ENCODE peak calls at places on chromosomes 2 and 18, in eight cellular contexts. Q is PC-3; T is right atrium auricular region; N is M059J; S is stimulated activated CD8-positive, alpha-beta memory T cell treated with anti-CD3 and anti-CD28 coated beads, Interleukin-15, amount 100 ng/mL, for 4 hours; Z is uterus; A is stimulated activated CD4-positive, alpha-beta T cell treated with anti-CD3 and anti-CD28 coated beads, TNF-alpha, amount 100 ng/mL, for 24 hours; G is SK-N-SH. F is an unnamed sample.

GRCh38 chr18:54229660-54230059 is 5.2 kb upstream of the MBD2 start:
- DNase-seq in A (no peak), N (no peak), G (no peak), Q (no peak), T (no peak), Z (no peak), S (no peak), F (no peak)

GRCh38 chr2:26559556-26559955 is 81.6 kb downstream of the CIB4 start:
- DNase-seq in S (no peak), Q (no peak), A (no peak), T (no peak), Z (no peak), N (no peak), G (no peak), F (no peak)

GRCh38 chr2:166090346-166090745 is 37.5 kb downstream of the SCN1A start:
- DNase-seq in N (no peak), S (no peak), T (no peak), A (no peak), G (no peak), Q (no peak), Z (no peak), F (no peak)

GRCh38 chr2:113282747-113283533 is 4.2 kb upstream of the PAX8 start:
- DNase-seq in Z (peak; percentile 18), T (no peak), N (peak; percentile 95), S (no peak), A (no peak), G (no peak), Q (peak; percentile 24), F (peak; percentile 20)

GRCh38 chr2:37711308-37711731 is 39.9 kb upstream of the CDC42EP3 start:
- DNase-seq in T (no peak), Q (peak; percentile 94), Z (no peak), G (no peak), S (no peak), A (no peak), N (peak; percentile 98), F (no peak)

GRCh38 chr18:45357681-45358470 is 257.4 kb upstream of the SLC14A2 start:
- DNase-seq in A (no peak), S (no peak), G (no peak), Z (no peak), T (no peak), Q (peak; percentile 17), N (peak; percentile 82), F (no peak)

GRCh38 chr2:26245231-26245732 is 543 bp downstream of the HADHB start:
- DNase-seq in T (no peak), Z (no peak), A (peak; percentile 12), N (peak; percentile 45), S (peak; percentile 29), G (peak; percentile 62), Q (peak; percentile 25), F (peak; percentile 25)

GRCh38 chr2:130837175-130837810 is 579 bp downstream of the ARHGEF4 start:
- DNase-seq in T (no peak), A (no peak), S (no peak), Z (no peak), N (no peak), G (no peak), Q (no peak), F (no peak)

GRCh38 chr2:234722176-234722575 is 225.3 kb upstream of the ARL4C start:
- DNase-seq in A (no peak), Z (no peak), T (no peak), S (no peak), N (peak; percentile 16), Q (no peak), G (no peak), F (no peak)

GRCh38 chr2:232568161-232568560 is 17.7 kb downstream of the EIF4E2 start:
- DNase-seq in Z (no peak), Q (peak; percentile 83), N (peak; percentile 90), T (no peak), G (no peak), S (no peak), A (no peak), F (no peak)

GRCh38 chr18:6885992-6886823 is 156.7 kb downstream of the ARHGAP28 start:
- DNase-seq in S (no peak), N (peak; percentile 42), G (peak; percentile 65), A (no peak), T (no peak), Z (peak; percentile 55), Q (peak; percentile 73), F (no peak)

GRCh38 chr2:204127238-204127637 is 190.7 kb downstream of the ICOS start:
- DNase-seq in Q (peak; percentile 39), N (peak; percentile 1), G (no peak), S (no peak), Z (no peak), A (no peak), T (no peak), F (no peak)

GRCh38 chr2:222582931-222583330 is 73.0 kb downstream of the FARSB start:
- DNase-seq in A (no peak), Z (no peak), S (no peak), T (no peak), Q (peak; percentile 25), N (no peak), G (no peak), F (no peak)

GRCh38 chr18:78196280-78196679 is 783.3 kb upstream of the SALL3 start:
- DNase-seq in A (no peak), S (no peak), Q (no peak), T (no peak), N (no peak), G (no peak), Z (no peak), F (no peak)

GRCh38 chr2:231672617-231673347 is 35.5 kb upstream of the PTMA start:
- DNase-seq in T (no peak), A (no peak), N (no peak), Q (no peak), S (no peak), Z (peak; percentile 66), G (no peak), F (no peak)

GRCh38 chr2:98441706-98442450 is 2.8 kb upstream of the INPP4A start:
- DNase-seq in S (no peak), Z (no peak), A (no peak), N (no peak), T (no peak), G (no peak), Q (no peak), F (no peak)

GRCh38 chr2:209549589-209549988 is 125.7 kb downstream of the MAP2 start:
- DNase-seq in N (no peak), S (no peak), Z (no peak), A (no peak), T (no peak), G (no peak), Q (no peak), F (no peak)

GRCh38 chr2:80392446-80392845 is 87.9 kb upstream of the LRRTM1 start:
- DNase-seq in G (no peak), A (no peak), N (peak; percentile 7), T (no peak), Z (no peak), Q (no peak), S (no peak), F (no peak)

GRCh38 chr18:1133541-1133940 is 228.9 kb downstream of the ADCYAP1 start:
- DNase-seq in S (no peak), Q (no peak), Z (no peak), G (no peak), A (no peak), T (no peak), N (no peak), F (no peak)

GRCh38 chr2:39515897-39516346 is 78.8 kb upstream of the MAP4K3 start:
- DNase-seq in A (no peak), T (no peak), Q (no peak), N (no peak), Z (no peak), S (no peak), G (no peak), F (no peak)

GRCh38 chr2:196181484-196181883 is 10.1 kb upstream of the STK17B start:
- DNase-seq in T (no peak), A (no peak), G (no peak), S (no peak), Q (no peak), N (no peak), Z (no peak), F (no peak)

GRCh38 chr2:193141-193552 is 70.7 kb downstream of the SH3YL1 start:
- DNase-seq in Q (no peak), A (no peak), N (peak; percentile 87), G (no peak), Z (no peak), T (no peak), S (peak; percentile 8), F (no peak)

GRCh38 chr2:240946046-240946445 is 39.9 kb downstream of the CROCC2 start:
- DNase-seq in Z (no peak), Q (no peak), T (no peak), A (no peak), S (no peak), G (no peak), N (no peak), F (no peak)

GRCh38 chr18:78731423-78732032 is 248.1 kb upstream of the SALL3 start:
- DNase-seq in T (no peak), A (no peak), Q (no peak), S (no peak), N (no peak), Z (no peak), G (no peak), F (no peak)

GRCh38 chr2:96665083-96665569 is 22.6 kb downstream of the FER1L5 start:
- DNase-seq in T (peak; percentile 62), N (peak; percentile 97), Q (peak; percentile 89), S (no peak), A (no peak), G (no peak), Z (peak; percentile 71), F (peak; percentile 29)

GRCh38 chr2:62467475-62468321 is 38.3 kb downstream of the TMEM17 start:
- DNase-seq in G (no peak), N (peak; percentile 34), T (no peak), A (no peak), S (no peak), Q (no peak), Z (no peak), F (peak; percentile 53)

GRCh38 chr2:230759481-230760191 is 47.0 kb downstream of the CAB39 start:
- DNase-seq in S (no peak), N (no peak), T (no peak), A (no peak), Z (no peak), G (no peak), Q (no peak), F (no peak)

GRCh38 chr2:110125292-110125691 is 9.7 kb upstream of the MALL start:
- DNase-seq in S (no peak), Q (no peak), G (no peak), A (no peak), T (no peak), Z (no peak), N (peak; percentile 77), F (no peak)

GRCh38 chr18:32735781-32736180 is 37.0 kb downstream of the KLHL14 start:
- DNase-seq in N (peak; percentile 5), Q (peak; percentile 56), T (no peak), Z (no peak), S (no peak), A (no peak), G (no peak), F (no peak)

GRCh38 chr2:37882036-37882435 is 43.1 kb upstream of the RMDN2 start:
- DNase-seq in N (no peak), Z (no peak), S (no peak), Q (no peak), A (no peak), G (no peak), T (no peak), F (no peak)

GRCh38 chr2:149745396-149745925 is 157.9 kb upstream of the MMADHC start:
- DNase-seq in N (no peak), T (no peak), A (no peak), G (no peak), Z (no peak), Q (no peak), S (no peak), F (no peak)

GRCh38 chr2:206548383-206548782 is 93.9 kb upstream of the FAM237A start:
- DNase-seq in S (no peak), G (no peak), Z (no peak), Q (no peak), N (no peak), T (no peak), A (no peak), F (no peak)

GRCh38 chr2:186484062-186484735 is 1.9 kb upstream of the ZC3H15 start:
- DNase-seq in Z (no peak), N (no peak), A (no peak), G (no peak), Q (no peak), T (no peak), S (no peak), F (no peak)

F was measured in tibial nerve.